ENCODE peak calls at places on chromosomes 12 and 14, in nine cellular contexts. G is PC-3, I is RWPE2, O is fibroblast of the aortic adventitia, N is tibial nerve, J is fibroblast of mammary gland, D is fibroblast of lung, L is astrocyte of the spinal cord, R is left ventricle myocardium inferior. V is an unnamed sample.
A peak's percentile ranks its signal among the peaks of the same experiment; 100 is the strongest.

GRCh38 chr12:82931349-82932116 is 244.8 kb downstream of the TMTC2 start:
- DNase-seq in G (peak; percentile 49), I (no peak), O (no peak), N (no peak), J (no peak), D (no peak), L (no peak), R (no peak), V (no peak)

GRCh38 chr12:90543393-90543792 is 411.6 kb downstream of the CCER1 start:
- DNase-seq in G (peak; percentile 66), I (no peak), O (peak; percentile 80), N (no peak), J (peak; percentile 17), D (peak; percentile 76), L (peak; percentile 31), R (no peak), V (no peak)

GRCh38 chr12:22453511-22453910 is 90.8 kb downstream of the C2CD5 start:
- DNase-seq in G (no peak), I (no peak), O (no peak), N (no peak), J (no peak), D (no peak), L (no peak), R (no peak), V (no peak)

GRCh38 chr12:108373111-108373510 is 34.0 kb upstream of the CMKLR1 start:
- DNase-seq in G (peak; percentile 19), I (no peak), O (no peak), N (no peak), J (no peak), D (no peak), L (no peak), R (no peak), V (no peak)

GRCh38 chr14:101115652-101116051 is 212.1 kb upstream of the RTL1 start:
- DNase-seq in G (no peak), I (no peak), O (no peak), N (no peak), J (no peak), D (no peak), L (no peak), R (no peak), V (no peak)

GRCh38 chr14:87873741-87874140 is 119.2 kb downstream of the GALC start:
- DNase-seq in G (no peak), I (no peak), O (peak; percentile 30), N (no peak), J (peak; percentile 38), D (no peak), L (no peak), R (no peak), V (no peak)

GRCh38 chr12:67692966-67693365 is 44.4 kb downstream of the DYRK2 start:
- DNase-seq in G (no peak), I (no peak), O (no peak), N (no peak), J (no peak), D (no peak), L (no peak), R (no peak), V (no peak)

GRCh38 chr14:22982477-22983245 is at the start of gene AJUBA:
- DNase-seq in G (peak; percentile 90), I (peak; percentile 98), O (peak; percentile 93), N (peak; percentile 81), J (peak; percentile 85), D (peak; percentile 92), L (peak; percentile 93), R (peak; percentile 93), V (peak; percentile 50)

GRCh38 chr12:109885616-109886015 is 5.3 kb upstream of the GLTP start:
- DNase-seq in G (peak; percentile 49), I (no peak), O (no peak), N (no peak), J (no peak), D (no peak), L (no peak), R (no peak), V (no peak)

GRCh38 chr14:104889374-104889755 is 24.3 kb downstream of the CEP170B start:
- DNase-seq in G (no peak), I (peak; percentile 66), O (no peak), N (no peak), J (no peak), D (no peak), L (no peak), R (peak; percentile 11), V (no peak)

GRCh38 chr12:5623411-5623810 is 191.5 kb downstream of the NTF3 start:
- DNase-seq in G (no peak), I (no peak), O (no peak), N (no peak), J (no peak), D (no peak), L (no peak), R (no peak), V (no peak)

GRCh38 chr14:50961606-50962259 is 17.4 kb upstream of the PYGL start:
- DNase-seq in G (peak; percentile 98), I (no peak), O (peak; percentile 97), N (no peak), J (peak; percentile 95), D (peak; percentile 98), L (peak; percentile 93), R (no peak), V (no peak)

GRCh38 chr14:95361373-95362179 is 41.9 kb upstream of the CLMN start:
- DNase-seq in G (peak; percentile 58), I (no peak), O (peak; percentile 20), N (no peak), J (peak; percentile 44), D (peak; percentile 6), L (no peak), R (no peak), V (peak; percentile 19)

GRCh38 chr14:75258079-75258802 is 20.4 kb upstream of the FOS start:
- DNase-seq in G (no peak), I (no peak), O (peak; percentile 81), N (peak; percentile 46), J (peak; percentile 73), D (peak; percentile 87), L (peak; percentile 14), R (no peak), V (no peak)

DNA sequence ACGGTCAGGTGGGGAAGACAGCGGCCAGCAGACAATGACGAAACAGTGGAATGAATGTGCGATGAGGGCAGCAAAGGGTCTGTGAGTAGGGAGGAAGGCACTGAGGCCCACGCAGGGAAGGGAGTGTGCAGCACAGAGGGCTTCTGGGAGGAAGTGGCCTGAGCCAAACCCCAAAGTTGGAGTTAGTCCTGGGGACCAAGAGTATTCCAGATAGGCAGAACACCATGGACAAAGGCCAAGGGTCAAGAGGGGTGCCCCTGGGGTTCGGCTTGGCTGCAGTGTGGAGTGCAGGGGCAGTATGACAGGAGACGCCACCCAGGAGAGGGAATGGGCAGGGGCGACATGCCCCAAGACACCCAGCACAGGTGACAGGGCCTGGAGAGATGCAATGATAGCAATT is 58.8 kb downstream of the CHGA start:
- DNase-seq in G (no peak), I (no peak), O (no peak), N (no peak), J (no peak), D (no peak), L (no peak), R (no peak), V (no peak)
- H3K4me3 ChIP-seq in G (no peak overlapping the region), I (no peak overlapping the region), O (no peak overlapping the region), N (no peak overlapping the region), J (no peak overlapping the region), D (no peak overlapping the region), L (no peak overlapping the region), R (no peak overlapping the region), V (no peak overlapping the region)

GRCh38 chr12:127537070-127537469 is 729.9 kb upstream of the TMEM132C start:
- DNase-seq in G (no peak), I (no peak), O (no peak), N (no peak), J (no peak), D (no peak), L (no peak), R (no peak), V (no peak)

GRCh38 chr12:127533353-127533752 is 733.6 kb upstream of the TMEM132C start:
- DNase-seq in G (no peak), I (no peak), O (no peak), N (no peak), J (no peak), D (no peak), L (no peak), R (no peak), V (no peak)

GRCh38 chr12:127539499-127539898 is 727.5 kb upstream of the TMEM132C start:
- DNase-seq in G (no peak), I (no peak), O (no peak), N (no peak), J (no peak), D (no peak), L (no peak), R (no peak), V (no peak)

DNA sequence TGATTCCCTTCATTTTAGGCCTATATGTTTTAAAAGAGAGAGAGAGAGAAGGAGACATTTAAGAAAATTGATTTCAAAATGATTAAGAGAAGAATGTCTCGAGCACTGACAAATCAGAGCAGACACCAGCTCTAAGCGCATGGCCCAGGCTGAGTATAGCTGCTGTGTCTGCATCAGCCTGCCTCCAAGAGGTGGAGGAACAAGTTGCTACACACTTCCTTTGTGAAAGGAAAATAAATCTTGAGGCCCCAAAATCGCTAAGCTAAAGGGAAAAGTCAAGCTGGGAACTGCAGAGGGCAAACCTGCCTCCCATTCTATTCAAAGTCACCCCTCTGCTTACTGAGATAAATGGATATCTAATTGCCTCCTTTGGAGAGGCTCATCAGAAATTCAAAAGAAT is 728.6 kb upstream of the TMEM132C start:
- DNase-seq in G (no peak), I (no peak), O (no peak), N (no peak), J (no peak), D (no peak), L (no peak), R (no peak), V (no peak)
- TF ChIP-seq CTCF in G (no peak), I (no peak), O (no peak), N (no peak), J (no peak), D (no peak), L (no peak), R (no peak), V (no peak)

DNA sequence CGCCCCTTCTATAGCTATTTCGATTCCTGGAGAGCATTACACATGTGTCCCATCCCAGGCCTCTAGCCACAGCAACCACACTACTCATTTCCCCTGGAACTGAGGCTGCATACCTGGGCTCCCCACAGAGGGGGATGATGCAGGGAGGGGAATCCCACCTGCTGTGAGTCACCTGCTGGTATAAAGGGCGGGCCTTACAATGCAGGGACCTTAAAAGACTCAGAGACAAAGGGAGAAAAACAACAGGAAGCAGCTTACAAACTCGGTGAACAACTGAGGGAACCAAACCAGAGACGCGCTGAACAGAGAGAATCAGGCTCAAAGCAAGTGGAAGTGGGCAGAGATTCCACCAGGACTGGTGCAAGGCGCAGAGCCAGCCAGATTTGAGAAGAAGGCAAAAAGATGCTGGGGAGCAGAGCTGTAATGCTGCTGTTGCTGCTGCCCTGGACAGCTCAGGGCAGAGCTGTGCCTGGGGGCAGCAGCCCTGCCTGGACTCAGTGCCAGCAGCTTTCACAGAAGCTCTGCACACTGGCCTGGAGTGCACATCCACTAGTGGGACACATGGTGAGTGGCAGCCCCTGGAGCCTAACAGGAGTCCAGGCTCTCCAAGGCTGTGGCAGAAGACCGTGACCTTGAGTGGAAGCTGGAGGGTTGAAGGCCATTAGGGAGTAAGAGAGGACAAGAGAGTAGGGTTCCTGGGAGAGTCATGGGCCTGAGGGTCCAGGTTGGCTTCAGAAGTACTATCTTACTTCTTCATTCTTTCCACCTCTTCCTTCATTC is at the start of gene IL23A:
- DNase-seq in G (peak; percentile 88), I (peak; percentile 73), O (no peak), N (no peak), J (no peak), D (no peak), L (peak; percentile 45), R (no peak), V (peak; percentile 68)
- H3K4me3 ChIP-seq in G (peak within 1 kb of the TSS; percentile 17), I (no peak within 1 kb of the TSS), O (no peak within 1 kb of the TSS), N (no peak within 1 kb of the TSS), J (no peak within 1 kb of the TSS), D (no peak within 1 kb of the TSS), L (no peak within 1 kb of the TSS), R (no peak within 1 kb of the TSS), V (peak within 1 kb of the TSS; percentile 30)

GRCh38 chr12:15662303-15662980 is 126.7 kb downstream of the EPS8 start:
- DNase-seq in G (peak; percentile 91), I (no peak), O (peak; percentile 90), N (no peak), J (peak; percentile 96), D (peak; percentile 96), L (peak; percentile 91), R (no peak), V (no peak)
- TF ChIP-seq CTCF in G (no peak), I (no peak), O (no peak), N (no peak), J (no peak), D (no peak), L (no peak), R (no peak), V (no peak)